ENCODE peak calls at places on chromosomes 6 and 20, in eight cellular contexts. One of them, this sample, is unnamed.

GRCh38 chr6:167963589-167964057 is 33.8 kb upstream of the KIF25 start:
- DNase-seq in IMR-90: no peak
- DNase-seq in psoas muscle: no peak
- DNase-seq in bronchial epithelial cell: no peak
- DNase-seq in astrocyte of the cerebellum: no peak
- DNase-seq in suprapubic skin: no peak
- DNase-seq in GM23338: no peak
- DNase-seq in glutamatergic neuron: no peak
- DNase-seq in this sample: no peak

GRCh38 chr20:2603816-2604505 is 48.5 kb upstream of the NOP56 start:
- DNase-seq in IMR-90: no peak
- DNase-seq in psoas muscle: no peak
- DNase-seq in bronchial epithelial cell: no peak
- DNase-seq in astrocyte of the cerebellum: no peak
- DNase-seq in suprapubic skin: no peak
- DNase-seq in GM23338: no peak
- DNase-seq in glutamatergic neuron: no peak
- DNase-seq in this sample: no peak

GRCh38 chr6:157558049-157558448 is 177.1 kb downstream of the ZDHHC14 start:
- DNase-seq in IMR-90: peak; percentile 6
- DNase-seq in psoas muscle: no peak
- DNase-seq in bronchial epithelial cell: no peak
- DNase-seq in astrocyte of the cerebellum: no peak
- DNase-seq in suprapubic skin: no peak
- DNase-seq in GM23338: peak; percentile 39
- DNase-seq in glutamatergic neuron: no peak
- DNase-seq in this sample: no peak

GRCh38 chr6:32327103-32327502 is 44.6 kb downstream of the TSBP1 start:
- DNase-seq in IMR-90: no peak
- DNase-seq in psoas muscle: no peak
- DNase-seq in bronchial epithelial cell: no peak
- DNase-seq in astrocyte of the cerebellum: no peak
- DNase-seq in suprapubic skin: no peak
- DNase-seq in GM23338: no peak
- DNase-seq in glutamatergic neuron: no peak
- DNase-seq in this sample: no peak

GRCh38 chr6:24799541-24799915 is 811 bp upstream of the ARMH2 start:
- DNase-seq in IMR-90: no peak
- DNase-seq in psoas muscle: no peak
- DNase-seq in bronchial epithelial cell: peak; percentile 27
- DNase-seq in astrocyte of the cerebellum: no peak
- DNase-seq in suprapubic skin: no peak
- DNase-seq in GM23338: no peak
- DNase-seq in glutamatergic neuron: no peak
- DNase-seq in this sample: no peak

GRCh38 chr6:167896648-167897047 is 69.9 kb downstream of the AFDN start:
- DNase-seq in IMR-90: no peak
- DNase-seq in psoas muscle: no peak
- DNase-seq in bronchial epithelial cell: no peak
- DNase-seq in astrocyte of the cerebellum: no peak
- DNase-seq in suprapubic skin: no peak
- DNase-seq in GM23338: no peak
- DNase-seq in glutamatergic neuron: no peak
- DNase-seq in this sample: no peak

GRCh38 chr6:166618866-166619761 is 7.9 kb downstream of the RPS6KA2 start:
- DNase-seq in IMR-90: peak; percentile 87
- DNase-seq in psoas muscle: no peak
- DNase-seq in bronchial epithelial cell: no peak
- DNase-seq in astrocyte of the cerebellum: peak; percentile 98
- DNase-seq in suprapubic skin: no peak
- DNase-seq in GM23338: no peak
- DNase-seq in glutamatergic neuron: no peak
- DNase-seq in this sample: no peak

GRCh38 chr20:58991720-58992119 is 10.7 kb downstream of the NELFCD start:
- DNase-seq in IMR-90: peak; percentile 6
- DNase-seq in psoas muscle: no peak
- DNase-seq in bronchial epithelial cell: no peak
- DNase-seq in astrocyte of the cerebellum: no peak
- DNase-seq in suprapubic skin: peak; percentile 54
- DNase-seq in GM23338: no peak
- DNase-seq in glutamatergic neuron: no peak
- DNase-seq in this sample: no peak

GRCh38 chr20:23832775-23833508 is 6.4 kb upstream of the CST2 start:
- DNase-seq in IMR-90: no peak
- DNase-seq in psoas muscle: no peak
- DNase-seq in bronchial epithelial cell: no peak
- DNase-seq in astrocyte of the cerebellum: no peak
- DNase-seq in suprapubic skin: no peak
- DNase-seq in GM23338: no peak
- DNase-seq in glutamatergic neuron: no peak
- DNase-seq in this sample: no peak

GRCh38 chr6:84061613-84062398 is 28.2 kb downstream of the MRAP2 start:
- DNase-seq in IMR-90: no peak
- DNase-seq in psoas muscle: no peak
- DNase-seq in bronchial epithelial cell: no peak
- DNase-seq in astrocyte of the cerebellum: no peak
- DNase-seq in suprapubic skin: no peak
- DNase-seq in GM23338: peak; percentile 51
- DNase-seq in glutamatergic neuron: no peak
- DNase-seq in this sample: no peak

GRCh38 chr6:28399370-28400121 is at the start of gene ZSCAN12:
- DNase-seq in IMR-90: peak; percentile 89
- DNase-seq in psoas muscle: peak; percentile 84
- DNase-seq in bronchial epithelial cell: peak; percentile 49
- DNase-seq in astrocyte of the cerebellum: peak; percentile 55
- DNase-seq in suprapubic skin: peak; percentile 86
- DNase-seq in GM23338: peak; percentile 97
- DNase-seq in glutamatergic neuron: peak; percentile 90
- DNase-seq in this sample: no peak

DNA sequence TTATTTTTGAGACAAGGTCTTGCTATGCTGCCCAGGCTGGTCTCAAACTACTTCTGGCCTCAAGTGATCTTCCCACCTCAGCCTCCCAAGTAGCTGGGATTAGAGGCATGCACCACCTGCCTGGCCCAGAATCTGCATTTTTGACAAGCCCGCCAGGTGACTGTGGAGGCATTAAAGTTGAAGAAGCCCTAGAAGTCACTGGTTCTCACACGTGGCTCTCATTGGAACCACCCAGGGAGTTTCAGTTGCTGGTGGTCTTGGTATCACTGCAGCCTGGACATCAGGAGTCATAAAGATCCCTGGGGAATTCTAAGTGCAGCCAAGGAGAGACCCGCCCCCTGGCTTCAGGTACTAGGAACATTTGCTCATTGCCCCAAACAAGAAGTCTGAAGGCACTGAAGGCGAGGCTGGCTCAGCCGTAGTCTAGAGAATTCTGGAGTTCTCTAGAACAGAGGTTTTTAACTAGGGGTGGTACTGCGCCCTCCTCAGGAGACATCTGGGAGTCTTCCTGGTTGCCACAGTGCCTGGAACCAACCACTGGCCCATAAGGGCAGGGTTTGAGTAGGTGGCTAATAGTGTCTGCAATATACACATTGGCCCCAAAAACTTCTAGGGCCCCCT is 182.8 kb downstream of the ZMYND8 start:
- DNase-seq in IMR-90: no peak
- DNase-seq in psoas muscle: no peak
- DNase-seq in bronchial epithelial cell: no peak
- DNase-seq in astrocyte of the cerebellum: no peak
- DNase-seq in suprapubic skin: no peak
- DNase-seq in GM23338: peak; percentile 77
- DNase-seq in glutamatergic neuron: no peak
- DNase-seq in this sample: no peak
- TF ChIP-seq CTCF in IMR-90: no peak
- TF ChIP-seq CTCF in psoas muscle: no peak
- TF ChIP-seq CTCF in bronchial epithelial cell: no peak
- TF ChIP-seq CTCF in astrocyte of the cerebellum: no peak
- TF ChIP-seq CTCF in suprapubic skin: no peak
- TF ChIP-seq CTCF in GM23338: peak; percentile 49
- TF ChIP-seq CTCF in glutamatergic neuron: no peak
- TF ChIP-seq CTCF in this sample: peak; percentile 15

GRCh38 chr6:17984822-17985660 is 2.4 kb downstream of the KIF13A start:
- DNase-seq in IMR-90: peak; percentile 23
- DNase-seq in psoas muscle: no peak
- DNase-seq in bronchial epithelial cell: no peak
- DNase-seq in astrocyte of the cerebellum: no peak
- DNase-seq in suprapubic skin: no peak
- DNase-seq in GM23338: no peak
- DNase-seq in glutamatergic neuron: no peak
- DNase-seq in this sample: no peak
- TF ChIP-seq CTCF in IMR-90: no peak
- TF ChIP-seq CTCF in psoas muscle: no peak
- TF ChIP-seq CTCF in bronchial epithelial cell: no peak
- TF ChIP-seq CTCF in astrocyte of the cerebellum: no peak
- TF ChIP-seq CTCF in suprapubic skin: no peak
- TF ChIP-seq CTCF in GM23338: no peak
- TF ChIP-seq CTCF in glutamatergic neuron: no peak
- TF ChIP-seq CTCF in this sample: no peak

GRCh38 chr6:160756021-160756420 is 54.0 kb downstream of the PLG start:
- DNase-seq in IMR-90: no peak
- DNase-seq in psoas muscle: no peak
- DNase-seq in bronchial epithelial cell: peak; percentile 63
- DNase-seq in astrocyte of the cerebellum: no peak
- DNase-seq in suprapubic skin: no peak
- DNase-seq in GM23338: no peak
- DNase-seq in glutamatergic neuron: no peak
- DNase-seq in this sample: no peak

GRCh38 chr6:160755168-160755567 is 53.1 kb downstream of the PLG start:
- DNase-seq in IMR-90: no peak
- DNase-seq in psoas muscle: no peak
- DNase-seq in bronchial epithelial cell: no peak
- DNase-seq in astrocyte of the cerebellum: no peak
- DNase-seq in suprapubic skin: no peak
- DNase-seq in GM23338: peak; percentile 30
- DNase-seq in glutamatergic neuron: no peak
- DNase-seq in this sample: no peak

DNA sequence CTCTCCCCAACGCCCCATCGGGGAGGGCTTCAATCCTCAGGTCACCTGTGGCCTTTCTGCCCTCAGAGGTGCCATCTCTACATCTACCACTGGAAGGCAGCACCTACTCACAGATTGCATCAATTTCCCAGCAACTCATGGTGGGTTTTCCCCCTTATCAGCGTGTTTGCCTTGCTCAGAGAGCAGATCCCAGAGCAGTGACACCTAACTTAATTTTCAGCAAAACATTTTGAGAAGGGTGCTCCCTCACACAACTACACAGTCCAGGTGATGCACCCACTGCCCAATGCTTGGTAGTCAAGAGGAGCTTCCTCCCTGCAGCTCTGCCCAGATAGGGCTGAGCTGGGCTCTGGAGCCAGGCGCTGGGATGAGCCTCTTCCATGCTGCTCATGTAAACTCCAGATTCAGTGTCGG is 48.2 kb downstream of the PLG start:
- DNase-seq in IMR-90: no peak
- DNase-seq in psoas muscle: no peak
- DNase-seq in bronchial epithelial cell: peak; percentile 48
- DNase-seq in astrocyte of the cerebellum: no peak
- DNase-seq in suprapubic skin: no peak
- DNase-seq in GM23338: peak; percentile 85
- DNase-seq in glutamatergic neuron: peak; percentile 40
- DNase-seq in this sample: no peak
- TF ChIP-seq CTCF in IMR-90: no peak
- TF ChIP-seq CTCF in psoas muscle: no peak
- TF ChIP-seq CTCF in bronchial epithelial cell: peak; percentile 91
- TF ChIP-seq CTCF in astrocyte of the cerebellum: peak; percentile 15
- TF ChIP-seq CTCF in suprapubic skin: peak; percentile 21
- TF ChIP-seq CTCF in GM23338: peak; percentile 89
- TF ChIP-seq CTCF in glutamatergic neuron: peak; percentile 70
- TF ChIP-seq CTCF in this sample: peak; percentile 65

GRCh38 chr20:53660947-53661381 is 67.3 kb upstream of the ZNF217 start:
- DNase-seq in IMR-90: peak; percentile 9
- DNase-seq in psoas muscle: no peak
- DNase-seq in bronchial epithelial cell: no peak
- DNase-seq in astrocyte of the cerebellum: no peak
- DNase-seq in suprapubic skin: no peak
- DNase-seq in GM23338: peak; percentile 54
- DNase-seq in glutamatergic neuron: no peak
- DNase-seq in this sample: no peak
- TF ChIP-seq CTCF in IMR-90: no peak
- TF ChIP-seq CTCF in psoas muscle: no peak
- TF ChIP-seq CTCF in bronchial epithelial cell: no peak
- TF ChIP-seq CTCF in astrocyte of the cerebellum: no peak
- TF ChIP-seq CTCF in suprapubic skin: no peak
- TF ChIP-seq CTCF in GM23338: peak; percentile 35
- TF ChIP-seq CTCF in glutamatergic neuron: no peak
- TF ChIP-seq CTCF in this sample: no peak

GRCh38 chr6:30363459-30363858 is 18.5 kb downstream of the RPP21 start:
- DNase-seq in IMR-90: no peak
- DNase-seq in psoas muscle: no peak
- DNase-seq in bronchial epithelial cell: no peak
- DNase-seq in astrocyte of the cerebellum: no peak
- DNase-seq in suprapubic skin: no peak
- DNase-seq in GM23338: peak; percentile 20
- DNase-seq in glutamatergic neuron: no peak
- DNase-seq in this sample: no peak

GRCh38 chr6:30361661-30362060 is 16.7 kb downstream of the RPP21 start:
- DNase-seq in IMR-90: no peak
- DNase-seq in psoas muscle: no peak
- DNase-seq in bronchial epithelial cell: peak; percentile 13
- DNase-seq in astrocyte of the cerebellum: no peak
- DNase-seq in suprapubic skin: no peak
- DNase-seq in GM23338: no peak
- DNase-seq in glutamatergic neuron: no peak
- DNase-seq in this sample: no peak

GRCh38 chr6:30360139-30360538 is 15.2 kb downstream of the RPP21 start:
- DNase-seq in IMR-90: no peak
- DNase-seq in psoas muscle: no peak
- DNase-seq in bronchial epithelial cell: no peak
- DNase-seq in astrocyte of the cerebellum: no peak
- DNase-seq in suprapubic skin: no peak
- DNase-seq in GM23338: peak; percentile 24
- DNase-seq in glutamatergic neuron: peak; percentile 26
- DNase-seq in this sample: no peak

GRCh38 chr6:30359276-30359675 is 14.3 kb downstream of the RPP21 start:
- DNase-seq in IMR-90: no peak
- DNase-seq in psoas muscle: no peak
- DNase-seq in bronchial epithelial cell: no peak
- DNase-seq in astrocyte of the cerebellum: no peak
- DNase-seq in suprapubic skin: no peak
- DNase-seq in GM23338: no peak
- DNase-seq in glutamatergic neuron: no peak
- DNase-seq in this sample: no peak

DNA sequence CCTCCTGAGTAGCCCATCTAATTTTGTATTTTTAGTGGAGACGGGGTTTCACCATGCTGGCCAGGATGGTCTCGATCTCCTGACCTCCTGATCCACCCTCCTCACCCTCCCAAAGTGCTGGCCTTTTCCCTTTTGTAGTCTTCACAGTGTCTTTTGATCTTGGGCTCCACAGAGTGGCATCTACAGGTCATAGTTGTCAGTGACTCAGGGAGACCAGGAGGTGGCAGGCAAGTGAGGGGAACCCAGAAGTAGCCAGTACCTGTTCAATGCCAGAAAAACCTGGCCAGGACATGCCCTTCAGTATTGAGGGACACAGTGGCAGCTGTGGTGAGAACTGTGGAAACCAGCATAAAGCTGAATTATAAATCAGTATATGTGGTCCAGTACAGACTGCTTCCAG is 19.6 kb downstream of the RPP21 start:
- DNase-seq in IMR-90: no peak
- DNase-seq in psoas muscle: no peak
- DNase-seq in bronchial epithelial cell: no peak
- DNase-seq in astrocyte of the cerebellum: no peak
- DNase-seq in suprapubic skin: no peak
- DNase-seq in GM23338: peak; percentile 58
- DNase-seq in glutamatergic neuron: no peak
- DNase-seq in this sample: no peak
- TF ChIP-seq CTCF in IMR-90: no peak
- TF ChIP-seq CTCF in psoas muscle: no peak
- TF ChIP-seq CTCF in bronchial epithelial cell: no peak
- TF ChIP-seq CTCF in astrocyte of the cerebellum: no peak
- TF ChIP-seq CTCF in suprapubic skin: no peak
- TF ChIP-seq CTCF in GM23338: peak; percentile 42
- TF ChIP-seq CTCF in glutamatergic neuron: no peak
- TF ChIP-seq CTCF in this sample: peak; percentile 52

GRCh38 chr20:36384022-36384619 is 78.0 kb downstream of the DLGAP4 start:
- DNase-seq in IMR-90: peak; percentile 24
- DNase-seq in psoas muscle: no peak
- DNase-seq in bronchial epithelial cell: peak; percentile 17
- DNase-seq in astrocyte of the cerebellum: no peak
- DNase-seq in suprapubic skin: no peak
- DNase-seq in GM23338: peak; percentile 95
- DNase-seq in glutamatergic neuron: no peak
- DNase-seq in this sample: no peak
- TF ChIP-seq CTCF in IMR-90: peak; percentile 16
- TF ChIP-seq CTCF in psoas muscle: no peak
- TF ChIP-seq CTCF in bronchial epithelial cell: peak; percentile 33
- TF ChIP-seq CTCF in astrocyte of the cerebellum: peak; percentile 19
- TF ChIP-seq CTCF in suprapubic skin: no peak
- TF ChIP-seq CTCF in GM23338: peak; percentile 59
- TF ChIP-seq CTCF in glutamatergic neuron: no peak
- TF ChIP-seq CTCF in this sample: peak; percentile 35

This sample was measured in epithelial cell of proximal tubule.